ENCODE peak calls at places on chromosomes 6 and 20, in six cellular contexts. B is fibroblast of lung, L is Peyer's patch, D is cardiac muscle cell, P is heart left ventricle, K is transverse colon. A is an unnamed sample.

GRCh38 chr6:152745509-152746171 is 5.0 kb upstream of the VIP start:
- DNase-seq in K (no peak), D (no peak), B (no peak), P (no peak), L (no peak), A (no peak)

GRCh38 chr6:43840490-43841218 is 70.6 kb downstream of the VEGFA start:
- DNase-seq in L (no peak), P (no peak), B (peak; percentile 44), K (no peak), D (peak; percentile 16), A (no peak)

GRCh38 chr20:13322621-13323020 is 101.5 kb downstream of the ISM1 start:
- DNase-seq in B (no peak), L (no peak), K (no peak), D (no peak), P (no peak), A (no peak)

GRCh38 chr20:46735436-46735835 is 26.0 kb downstream of the SLC2A10 start:
- DNase-seq in K (no peak), B (no peak), L (no peak), D (no peak), P (no peak), A (no peak)

GRCh38 chr20:20482453-20482852 is 114.5 kb downstream of the INSM1 start:
- DNase-seq in P (no peak), D (no peak), B (no peak), L (no peak), K (no peak), A (no peak)

GRCh38 chr6:26284537-26285142 is 80.4 kb upstream of the BTN3A2 start:
- DNase-seq in K (peak; percentile 69), B (peak; percentile 74), L (peak; percentile 73), P (peak; percentile 56), D (peak; percentile 72), A (peak; percentile 68)

GRCh38 chr20:29085625-29086024 is 2171.8 kb upstream of the DEFB115 start:
- DNase-seq in K (no peak), B (no peak), D (no peak), P (no peak), L (no peak), A (no peak)

GRCh38 chr20:46312075-46312944 is 4.0 kb upstream of the CDH22 start:
- DNase-seq in K (no peak), L (peak; percentile 44), B (no peak), P (no peak), D (peak; percentile 12), A (peak; percentile 54)

GRCh38 chr6:49637333-49637698 is 677 bp upstream of the RHAG start:
- DNase-seq in B (no peak), P (no peak), K (no peak), L (no peak), D (no peak), A (no peak)

GRCh38 chr20:33394718-33395117 is 6.6 kb downstream of the CDK5RAP1 start:
- DNase-seq in P (no peak), D (no peak), B (no peak), K (no peak), L (no peak), A (no peak)

GRCh38 chr20:45592574-45593189 is 13.6 kb upstream of the WFDC8 start:
- DNase-seq in B (peak; percentile 19), L (no peak), D (peak; percentile 46), K (no peak), P (no peak), A (peak; percentile 42)

GRCh38 chr6:111105578-111105977 is 18.3 kb downstream of the SLC16A10 start:
- DNase-seq in P (peak; percentile 81), L (peak; percentile 93), D (peak; percentile 51), K (peak; percentile 92), B (peak; percentile 45), A (peak; percentile 79)

GRCh38 chr6:13486679-13487121 is 700 bp downstream of the GFOD1 start:
- DNase-seq in K (peak; percentile 65), B (peak; percentile 72), L (peak; percentile 77), D (peak; percentile 71), P (peak; percentile 70), A (peak; percentile 64)

GRCh38 chr6:112202639-112203341 is 51.6 kb downstream of the LAMA4 start:
- DNase-seq in K (no peak), D (no peak), L (no peak), P (no peak), B (peak; percentile 52), A (peak; percentile 78)

GRCh38 chr20:1661542-1662299 is 4.1 kb upstream of the SIRPG start:
- DNase-seq in L (no peak), B (no peak), D (no peak), P (no peak), K (no peak), A (no peak)

GRCh38 chr6:2038096-2038495 is 207.3 kb downstream of the GMDS start:
- DNase-seq in B (peak; percentile 78), D (peak; percentile 90), P (no peak), K (peak; percentile 14), L (no peak), A (peak; percentile 82)

GRCh38 chr20:61757-62156 is 25.7 kb upstream of the DEFB125 start:
- DNase-seq in L (no peak), D (no peak), K (no peak), B (no peak), P (no peak), A (no peak)

GRCh38 chr20:62487-62886 is 25.0 kb upstream of the DEFB125 start:
- DNase-seq in D (no peak), P (no peak), L (no peak), K (no peak), B (no peak), A (no peak)

GRCh38 chr20:61230-61629 is 26.2 kb upstream of the DEFB125 start:
- DNase-seq in K (no peak), P (no peak), B (no peak), D (no peak), L (no peak), A (no peak)

GRCh38 chr20:64026-64603 is 23.4 kb upstream of the DEFB125 start:
- DNase-seq in L (no peak), D (no peak), P (no peak), K (no peak), B (no peak), A (no peak)

GRCh38 chr20:64766-65322 is 22.6 kb upstream of the DEFB125 start:
- DNase-seq in L (no peak), B (no peak), K (no peak), P (no peak), D (no peak), A (no peak)
- H3K9me3 ChIP-seq in L (no peaks in the 10 kb centered on the region), B (no peaks in the 10 kb centered on the region), K (no peaks in the 10 kb centered on the region), P (no peaks in the 10 kb centered on the region), D (no peaks in the 10 kb centered on the region), A (no peaks in the 10 kb centered on the region)

DNA sequence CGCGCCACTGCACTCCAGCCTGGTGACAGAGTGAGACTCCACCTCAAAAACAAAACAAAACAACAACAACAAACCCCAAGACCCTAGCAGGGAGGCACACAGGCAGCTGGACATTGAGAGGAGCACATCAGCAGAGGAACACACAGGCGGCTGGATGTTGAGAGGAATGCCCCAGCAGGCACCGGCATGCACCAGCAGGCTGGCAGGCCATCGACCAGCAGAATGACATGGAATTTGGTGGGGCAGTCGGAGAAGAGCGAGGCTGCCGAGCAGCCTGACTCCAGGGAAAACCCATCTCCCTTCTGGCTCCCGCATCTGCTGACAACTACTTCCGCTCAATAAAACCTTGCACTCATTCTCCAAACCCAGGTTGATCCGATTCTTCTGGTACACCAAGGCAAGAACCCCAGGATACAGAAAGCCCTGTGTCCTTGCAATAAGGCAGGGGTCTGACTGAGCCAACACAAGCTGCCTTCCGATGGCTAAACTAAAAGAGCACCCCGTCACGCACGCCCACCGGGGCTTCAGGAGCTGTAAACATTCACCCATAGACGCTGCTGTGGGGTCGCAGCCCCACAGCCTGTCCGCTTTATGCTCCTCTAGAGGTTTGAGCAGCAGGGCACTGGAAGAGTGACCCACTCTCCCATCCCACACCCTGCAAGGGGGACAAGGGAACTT is 60.2 kb downstream of the SLC22A23 start:
- DNase-seq in L (no peak), K (no peak), P (no peak), B (no peak), D (no peak), A (no peak)
- H3K4me1 ChIP-seq in L (no peaks in the 10 kb centered on the region), K (peaks cover 46% of the 10 kb centered on the region), P (no peaks in the 10 kb centered on the region), B (no peaks in the 10 kb centered on the region), D (peaks cover 14% of the 10 kb centered on the region), A (no peaks in the 10 kb centered on the region)

GRCh38 chr6:62614442-62614841 is 328.4 kb upstream of the KHDRBS2 start:
- DNase-seq in D (no peak), K (no peak), B (no peak), P (no peak), L (no peak), A (no peak)

GRCh38 chr6:62615366-62616015 is 329.5 kb upstream of the KHDRBS2 start:
- DNase-seq in P (no peak), B (no peak), D (no peak), L (no peak), K (no peak), A (no peak)

GRCh38 chr6:62613920-62614319 is 327.9 kb upstream of the KHDRBS2 start:
- DNase-seq in D (no peak), K (no peak), L (no peak), P (no peak), B (no peak), A (no peak)

GRCh38 chr6:62612526-62612925 is 326.5 kb upstream of the KHDRBS2 start:
- DNase-seq in P (no peak), D (no peak), K (no peak), B (no peak), L (no peak), A (no peak)
- H3K36me3 ChIP-seq in P (no peaks in the 10 kb centered on the region), D (no peaks in the 10 kb centered on the region), K (no peaks in the 10 kb centered on the region), B (no peaks in the 10 kb centered on the region), L (no peaks in the 10 kb centered on the region), A (no peaks in the 10 kb centered on the region)

DNA sequence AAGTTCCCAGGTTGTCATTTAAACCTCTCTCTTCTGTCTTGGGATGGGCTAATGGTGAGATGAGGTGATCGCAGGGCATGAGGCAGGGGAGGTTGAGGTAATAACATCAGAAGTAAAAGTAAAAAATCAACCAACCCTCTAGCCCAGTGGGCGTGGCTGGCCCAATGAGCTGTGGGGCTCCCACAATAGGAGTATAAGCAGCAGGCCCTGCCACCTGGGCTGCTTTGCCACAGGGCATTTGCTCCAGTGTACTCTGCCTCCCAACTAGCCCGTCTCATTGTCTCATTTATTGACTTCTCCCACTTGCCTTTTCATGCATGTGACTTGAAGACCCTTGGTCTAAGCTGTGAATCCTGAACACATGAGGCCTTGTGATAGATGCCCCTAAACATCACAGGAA is 62.8 kb downstream of the PHACTR3 start:
- DNase-seq in B (no peak), P (no peak), D (no peak), L (no peak), K (no peak), A (no peak)
- H3K9me3 ChIP-seq in B (no peaks in the 10 kb centered on the region), P (no peaks in the 10 kb centered on the region), D (no peaks in the 10 kb centered on the region), L (no peaks in the 10 kb centered on the region), K (no peaks in the 10 kb centered on the region), A (no peaks in the 10 kb centered on the region)

A was measured in BE2C.